ENCODE peak calls at places on chromosomes 5 and 9, in nine cellular contexts. B is ascending aorta, Z is astrocyte, E is cardiac fibroblast, F is fibroblast of pulmonary artery, Y is GM23338, W is A549, T is heart right ventricle, M is mucosa of descending colon. X is an unnamed sample.

GRCh38 chr5:31706186-31706585 is 67.3 kb downstream of the PDZD2 start:
- DNase-seq in B (no peak), Z (no peak), E (no peak), F (no peak), Y (no peak), W (no peak), T (no peak), M (no peak), X (no peak)

GRCh38 chr9:107190031-107190935 is 92.8 kb upstream of the RAD23B start:
- DNase-seq in B (no peak), Z (peak), E (no peak), F (peak), Y (no peak), W (no peak), T (no peak), M (no peak), X (no peak)

GRCh38 chr5:39986614-39987013 is 561.8 kb upstream of the DAB2 start:
- DNase-seq in B (no peak), Z (no peak), E (no peak), F (no peak), Y (no peak), W (no peak), T (no peak), M (no peak), X (no peak)

GRCh38 chr9:136474974-136475865 is 7.6 kb downstream of the SEC16A start:
- DNase-seq in B (no peak), Z (no peak), E (no peak), F (no peak), Y (no peak), W (no peak), T (no peak), M (no peak), X (no peak)

GRCh38 chr5:40198736-40199135 is 481.0 kb upstream of the PTGER4 start:
- DNase-seq in B (no peak), Z (peak), E (no peak), F (peak), Y (no peak), W (no peak), T (no peak), M (no peak), X (no peak)

GRCh38 chr9:36748322-36748899 is 175.7 kb downstream of the MELK start:
- DNase-seq in B (no peak), Z (peak), E (peak), F (peak), Y (peak), W (peak), T (peak), M (no peak), X (no peak)

GRCh38 chr5:103808464-103809106 is 246.0 kb upstream of the NUDT12 start:
- DNase-seq in B (no peak), Z (peak), E (peak), F (peak), Y (peak), W (peak), T (no peak), M (no peak), X (peak)

GRCh38 chr5:59525957-59526356 is 367.6 kb downstream of the PDE4D start:
- DNase-seq in B (no peak), Z (peak), E (peak), F (peak), Y (no peak), W (no peak), T (no peak), M (no peak), X (no peak)

GRCh38 chr5:133196441-133197085 is 144.8 kb downstream of the HSPA4 start:
- DNase-seq in B (no peak), Z (no peak), E (no peak), F (no peak), Y (no peak), W (no peak), T (no peak), M (no peak), X (no peak)

GRCh38 chr9:120971938-120972337 is 45.3 kb upstream of the TRAF1 start:
- DNase-seq in B (no peak), Z (no peak), E (no peak), F (no peak), Y (no peak), W (no peak), T (no peak), M (no peak), X (no peak)

GRCh38 chr5:124371121-124371706 is 375.2 kb downstream of the ZNF608 start:
- DNase-seq in B (no peak), Z (no peak), E (peak), F (no peak), Y (no peak), W (no peak), T (peak), M (no peak), X (no peak)

GRCh38 chr5:32387176-32387575 is 57.4 kb downstream of the ZFR start:
- DNase-seq in B (no peak), Z (no peak), E (peak), F (peak), Y (no peak), W (no peak), T (no peak), M (no peak), X (no peak)

GRCh38 chr9:105187781-105188180 is 56.7 kb upstream of the SLC44A1 start:
- DNase-seq in B (no peak), Z (peak), E (peak), F (peak), Y (no peak), W (peak), T (no peak), M (no peak), X (no peak)

GRCh38 chr5:172455087-172455381 is 709 bp upstream of the SH3PXD2B start:
- DNase-seq in B (no peak), Z (no peak), E (no peak), F (no peak), Y (peak), W (no peak), T (no peak), M (no peak), X (no peak)

GRCh38 chr9:71249729-71250317 is 128.4 kb upstream of the TRPM3 start:
- DNase-seq in B (no peak), Z (peak), E (peak), F (peak), Y (peak), W (peak), T (peak), M (no peak), X (no peak)

GRCh38 chr9:75467141-75467540 is 378.8 kb downstream of the OSTF1 start:
- DNase-seq in B (no peak), Z (no peak), E (no peak), F (no peak), Y (no peak), W (no peak), T (no peak), M (no peak), X (no peak)

GRCh38 chr9:81601639-81602623 is 87.4 kb downstream of the TLE1 start:
- DNase-seq in B (no peak), Z (peak), E (no peak), F (peak), Y (no peak), W (no peak), T (no peak), M (no peak), X (no peak)

GRCh38 chr9:117492476-117492875 is 77.6 kb upstream of the ASTN2 start:
- DNase-seq in B (no peak), Z (no peak), E (no peak), F (no peak), Y (no peak), W (no peak), T (no peak), M (no peak), X (no peak)

GRCh38 chr5:172420215-172420934 is 34.0 kb downstream of the SH3PXD2B start:
- DNase-seq in B (peak), Z (peak), E (peak), F (peak), Y (peak), W (peak), T (peak), M (peak), X (peak)

GRCh38 chr5:72288923-72289322 is 31.1 kb downstream of the MRPS27 start:
- DNase-seq in B (no peak), Z (no peak), E (no peak), F (no peak), Y (no peak), W (no peak), T (peak), M (no peak), X (no peak)

GRCh38 chr9:91727316-91727861 is 222.6 kb downstream of the ROR2 start:
- DNase-seq in B (no peak), Z (no peak), E (peak), F (peak), Y (peak), W (peak), T (no peak), M (no peak), X (no peak)

GRCh38 chr9:6414291-6414690 is 1.3 kb downstream of the UHRF2 start:
- DNase-seq in B (no peak), Z (peak), E (peak), F (peak), Y (no peak), W (no peak), T (no peak), M (no peak), X (no peak)

GRCh38 chr5:10355071-10355889 is 1.8 kb downstream of the MARCHF6 start:
- DNase-seq in B (no peak), Z (peak), E (no peak), F (peak), Y (no peak), W (no peak), T (no peak), M (no peak), X (no peak)

GRCh38 chr9:126419475-126419874 is 92.8 kb downstream of the MVB12B start:
- DNase-seq in B (peak), Z (peak), E (no peak), F (no peak), Y (no peak), W (no peak), T (peak), M (no peak), X (no peak)

GRCh38 chr5:2381070-2381469 is 370.4 kb downstream of the IRX2 start:
- DNase-seq in B (no peak), Z (no peak), E (no peak), F (no peak), Y (no peak), W (no peak), T (no peak), M (no peak), X (no peak)

DNA sequence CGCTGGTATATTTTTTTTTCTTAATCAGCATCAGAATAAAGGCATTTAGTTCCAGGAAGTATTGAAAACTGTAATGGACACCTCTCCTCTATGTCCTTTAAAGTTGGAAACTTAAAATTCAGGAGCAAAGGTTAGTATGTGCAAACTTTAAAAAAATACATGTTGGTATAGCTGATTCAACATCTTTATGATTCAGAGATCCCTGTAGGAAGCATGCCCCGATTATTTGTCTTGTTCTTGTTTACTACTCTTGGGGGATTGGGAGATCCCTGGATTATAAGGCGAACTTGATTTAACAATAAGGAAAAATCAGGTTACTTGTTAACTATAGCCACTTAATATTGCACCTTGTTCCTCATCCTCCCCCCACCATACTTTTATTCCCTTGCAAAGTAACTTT is 1.7 kb downstream of the F2RL1 start:
- DNase-seq in B (no peak), Z (no peak), E (no peak), F (no peak), Y (no peak), W (peak), T (no peak), M (no peak), X (no peak)
- H3K4me3 ChIP-seq in B (peak), Z (peak), E (peak), F (peak), Y (peak), W (peak), T (peak), M (peak), X (no peak)

DNA sequence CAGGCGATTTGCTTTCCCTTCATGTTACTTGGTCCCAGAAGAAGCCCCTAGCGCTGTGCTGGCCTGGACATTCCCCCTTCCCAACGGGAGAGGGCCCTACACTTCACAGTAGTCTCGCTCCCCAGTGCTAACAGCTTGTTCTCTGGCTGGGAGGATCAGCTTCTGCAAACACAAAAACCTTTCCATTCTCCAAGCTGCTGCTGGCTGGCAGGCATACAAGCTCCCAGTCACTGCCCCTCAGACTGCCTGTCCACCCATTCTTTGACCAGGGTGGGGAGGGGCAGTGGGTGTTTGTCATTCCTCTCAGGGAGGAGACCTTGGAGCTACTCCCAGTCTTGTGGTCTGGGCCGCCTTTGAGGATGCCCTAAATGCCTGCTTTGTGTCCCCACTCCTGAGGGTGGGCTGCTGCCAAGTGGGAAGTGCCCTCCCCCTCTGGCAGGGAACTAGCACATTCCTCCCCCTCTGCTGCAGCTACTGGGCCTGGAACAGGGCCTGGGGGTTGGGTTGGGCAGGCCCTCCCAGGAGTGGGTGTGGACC is 20.8 kb downstream of the ENHO start:
- DNase-seq in B (peak), Z (peak), E (peak), F (peak), Y (peak), W (no peak), T (peak), M (no peak), X (peak)
- TF ChIP-seq CTCF in B (no peak), Z (peak), E (peak), F (peak), Y (no peak), W (no peak), T (peak), M (no peak), X (peak)

GRCh38 chr9:32783168-32783891 is at the start of gene TMEM215:
- DNase-seq in B (no peak), Z (no peak), E (no peak), F (peak), Y (peak), W (peak), T (no peak), M (no peak), X (no peak)
- H3K4me3 ChIP-seq in B (no peak), Z (peak), E (no peak), F (no peak), Y (peak), W (peak), T (peak), M (no peak), X (peak)

DNA sequence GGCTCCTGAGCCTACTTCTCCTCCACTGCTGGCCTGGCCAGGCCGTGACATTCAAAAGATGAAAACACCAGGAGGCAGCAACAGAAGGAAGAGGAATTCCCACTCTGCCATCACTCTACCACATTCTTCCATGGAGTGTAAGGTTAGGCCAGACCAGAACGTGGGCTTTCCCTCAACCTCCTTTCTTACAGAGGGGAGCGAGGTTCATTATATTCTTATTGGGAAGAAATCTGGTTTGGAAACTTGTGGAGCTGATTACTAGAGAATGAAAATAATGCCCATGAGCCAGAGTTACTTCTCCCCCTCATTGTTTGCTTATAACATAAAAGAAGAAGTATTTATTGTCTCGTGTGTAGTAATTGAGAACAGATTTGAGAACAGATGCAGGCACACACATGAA is 136.3 kb upstream of the BASP1 start:
- DNase-seq in B (no peak), Z (no peak), E (no peak), F (no peak), Y (no peak), W (no peak), T (no peak), M (no peak), X (no peak)
- TF ChIP-seq CTCF in B (no peak), Z (no peak), E (no peak), F (no peak), Y (no peak), W (no peak), T (no peak), M (no peak), X (no peak)